ENCODE peak calls at places on chromosomes 12 and 14, in ten cellular contexts. C is effector memory CD4-positive, alpha-beta T cell; G is HFFc6; A is activated CD4-positive, alpha-beta memory T cell treated with anti-CD3 and anti-CD28 coated beads, Interleukin-2, amount 10 ng/mL, durations not matched to agents 7 days and 5 days; J is KG1; H is AG08396; P is stomach; O is MCF 10A; L is Calu3; D is H7. W is an unnamed sample.

GRCh38 chr14:90287791-90288190 is 31.4 kb downstream of the PSMC1 start:
- DNase-seq in J (no peak), G (no peak), D (no peak), P (no peak), A (no peak), O (no peak), C (no peak), H (no peak), L (no peak), W (no peak)

GRCh38 chr12:32983968-32984367 is 87.4 kb upstream of the PKP2 start:
- DNase-seq in P (no peak), G (no peak), H (no peak), L (no peak), J (no peak), D (peak), O (peak), A (no peak), C (no peak), W (peak)

GRCh38 chr12:26870491-26871419 is 37.8 kb upstream of the ITPR2 start:
- DNase-seq in P (peak), A (no peak), G (peak), C (no peak), L (peak), H (peak), O (peak), J (peak), D (no peak), W (no peak)

GRCh38 chr14:96095581-96096476 is 56.7 kb downstream of the C14orf132 start:
- DNase-seq in L (peak), C (no peak), H (peak), A (no peak), J (no peak), P (peak), G (peak), D (peak), O (peak), W (no peak)

GRCh38 chr14:35701531-35701930 is 107.6 kb downstream of the RALGAPA1 start:
- DNase-seq in D (no peak), L (no peak), O (no peak), H (no peak), P (no peak), C (no peak), J (no peak), A (no peak), G (no peak), W (no peak)

GRCh38 chr14:53167602-53168328 is 14.6 kb upstream of the DDHD1 start:
- DNase-seq in G (no peak), H (peak), J (no peak), D (no peak), P (no peak), O (peak), L (no peak), C (no peak), A (no peak), W (no peak)

GRCh38 chr12:87116778-87117177 is 860.6 kb upstream of the MGAT4C start:
- DNase-seq in C (no peak), J (no peak), H (no peak), G (no peak), P (no peak), O (no peak), D (no peak), L (no peak), A (no peak), W (no peak)

GRCh38 chr12:120710805-120711296 is 593 bp downstream of the UNC119B start:
- DNase-seq in L (peak), H (no peak), A (peak), G (no peak), P (no peak), O (peak), J (no peak), D (peak), C (no peak), W (no peak)

GRCh38 chr12:27651201-27651600 is 45.0 kb upstream of the REP15 start:
- DNase-seq in G (peak), H (no peak), D (no peak), J (no peak), C (no peak), O (no peak), L (no peak), P (no peak), A (no peak), W (no peak)

GRCh38 chr12:13981296-13981962 is at the start of gene GRIN2B:
- DNase-seq in J (no peak), O (no peak), D (peak), P (no peak), H (no peak), A (no peak), L (no peak), G (no peak), C (no peak), W (no peak)

GRCh38 chr14:20642182-20642581 is 691 bp upstream of the OR6S1 start:
- DNase-seq in J (no peak), G (no peak), A (no peak), P (no peak), D (no peak), O (no peak), H (no peak), C (no peak), L (no peak), W (no peak)

GRCh38 chr14:60106341-60106740 is 14.6 kb downstream of the PCNX4 start:
- DNase-seq in H (no peak), J (no peak), P (no peak), O (no peak), L (no peak), C (no peak), A (no peak), D (no peak), G (peak), W (no peak)

GRCh38 chr12:45231515-45232145 is 15.7 kb downstream of the ANO6 start:
- DNase-seq in P (no peak), J (no peak), A (no peak), H (no peak), O (peak), L (no peak), C (no peak), G (peak), D (no peak), W (no peak)

GRCh38 chr14:38662781-38663180 is 406.9 kb upstream of the CLEC14A start:
- DNase-seq in J (no peak), A (no peak), O (no peak), P (no peak), H (no peak), L (no peak), G (no peak), C (no peak), D (no peak), W (no peak)

GRCh38 chr14:100488057-100488456 is 99.2 kb downstream of the BEGAIN start:
- DNase-seq in C (no peak), P (no peak), H (no peak), D (no peak), G (no peak), J (no peak), L (no peak), A (peak), O (no peak), W (no peak)

GRCh38 chr12:48482198-48482597 is at the start of gene C12orf54:
- DNase-seq in A (no peak), J (no peak), O (no peak), H (no peak), P (no peak), D (no peak), C (no peak), G (no peak), L (no peak), W (no peak)

W was measured in NCI-H1436.